ENCODE peak calls at places on chromosomes 5 and 9, in seven cellular contexts. One of them, this sample, is unnamed.

GRCh38 chr9:18611946-18612345 is 138.0 kb downstream of the ADAMTSL1 start:
- DNase-seq in mesenchymal stem cell: no peak
- DNase-seq in IMR-90: no peak
- DNase-seq in H9: no peak
- DNase-seq in mesendoderm: peak; percentile 3
- DNase-seq in neuronal stem cell: no peak
- DNase-seq in trophoblast cell: no peak
- DNase-seq in this sample: no peak

GRCh38 chr9:133423216-133423615 is 1.0 kb downstream of the ADAMTS13 start:
- DNase-seq in mesenchymal stem cell: peak; percentile 89
- DNase-seq in IMR-90: peak; percentile 69
- DNase-seq in H9: no peak
- DNase-seq in mesendoderm: no peak
- DNase-seq in neuronal stem cell: no peak
- DNase-seq in trophoblast cell: no peak
- DNase-seq in this sample: no peak

GRCh38 chr9:136662656-136663310 is at the start of gene EGFL7:
- DNase-seq in mesenchymal stem cell: no peak
- DNase-seq in IMR-90: no peak
- DNase-seq in H9: no peak
- DNase-seq in mesendoderm: no peak
- DNase-seq in neuronal stem cell: no peak
- DNase-seq in trophoblast cell: no peak
- DNase-seq in this sample: peak; percentile 45

GRCh38 chr5:132134384-132134783 is 60.8 kb downstream of the CSF2 start:
- DNase-seq in mesenchymal stem cell: peak; percentile 31
- DNase-seq in IMR-90: peak; percentile 30
- DNase-seq in H9: no peak
- DNase-seq in mesendoderm: peak; percentile 2
- DNase-seq in neuronal stem cell: no peak
- DNase-seq in trophoblast cell: peak; percentile 11
- DNase-seq in this sample: no peak

GRCh38 chr5:15933481-15934207 is 245.9 kb downstream of the MARCHF11 start:
- DNase-seq in mesenchymal stem cell: no peak
- DNase-seq in IMR-90: no peak
- DNase-seq in H9: no peak
- DNase-seq in mesendoderm: peak; percentile 45
- DNase-seq in neuronal stem cell: peak; percentile 27
- DNase-seq in trophoblast cell: no peak
- DNase-seq in this sample: no peak

GRCh38 chr5:150412319-150413175 is at the start of gene CD74:
- DNase-seq in mesenchymal stem cell: peak; percentile 42
- DNase-seq in IMR-90: peak; percentile 20
- DNase-seq in H9: peak; percentile 81
- DNase-seq in mesendoderm: peak; percentile 72
- DNase-seq in neuronal stem cell: peak; percentile 65
- DNase-seq in trophoblast cell: peak; percentile 50
- DNase-seq in this sample: peak; percentile 84

GRCh38 chr5:180862645-180863044 is 1.6 kb upstream of the ZFP62 start:
- DNase-seq in mesenchymal stem cell: no peak
- DNase-seq in IMR-90: no peak
- DNase-seq in H9: peak; percentile 78
- DNase-seq in mesendoderm: peak; percentile 84
- DNase-seq in neuronal stem cell: no peak
- DNase-seq in trophoblast cell: no peak
- DNase-seq in this sample: no peak

GRCh38 chr5:32612134-32612888 is 27.0 kb downstream of the SUB1 start:
- DNase-seq in mesenchymal stem cell: peak; percentile 16
- DNase-seq in IMR-90: peak; percentile 20
- DNase-seq in H9: no peak
- DNase-seq in mesendoderm: peak; percentile 82
- DNase-seq in neuronal stem cell: no peak
- DNase-seq in trophoblast cell: peak; percentile 30
- DNase-seq in this sample: no peak

GRCh38 chr9:100856238-100856637 is 172.3 kb upstream of the PLPPR1 start:
- DNase-seq in mesenchymal stem cell: no peak
- DNase-seq in IMR-90: no peak
- DNase-seq in H9: no peak
- DNase-seq in mesendoderm: no peak
- DNase-seq in neuronal stem cell: no peak
- DNase-seq in trophoblast cell: no peak
- DNase-seq in this sample: no peak

GRCh38 chr5:36777105-36777757 is 99.3 kb upstream of the NIPBL start:
- DNase-seq in mesenchymal stem cell: peak; percentile 41
- DNase-seq in IMR-90: peak; percentile 27
- DNase-seq in H9: peak; percentile 51
- DNase-seq in mesendoderm: peak; percentile 80
- DNase-seq in neuronal stem cell: peak; percentile 20
- DNase-seq in trophoblast cell: peak; percentile 46
- DNase-seq in this sample: no peak

GRCh38 chr9:70134360-70134759 is 90.7 kb downstream of the MAMDC2 start:
- DNase-seq in mesenchymal stem cell: no peak
- DNase-seq in IMR-90: no peak
- DNase-seq in H9: no peak
- DNase-seq in mesendoderm: no peak
- DNase-seq in neuronal stem cell: no peak
- DNase-seq in trophoblast cell: no peak
- DNase-seq in this sample: no peak

GRCh38 chr5:69046375-69046957 is 47.3 kb upstream of the SLC30A5 start:
- DNase-seq in mesenchymal stem cell: peak; percentile 46
- DNase-seq in IMR-90: peak; percentile 37
- DNase-seq in H9: no peak
- DNase-seq in mesendoderm: peak; percentile 35
- DNase-seq in neuronal stem cell: no peak
- DNase-seq in trophoblast cell: no peak
- DNase-seq in this sample: no peak

GRCh38 chr5:107277485-107278040 is 393.2 kb downstream of the EFNA5 start:
- DNase-seq in mesenchymal stem cell: no peak
- DNase-seq in IMR-90: no peak
- DNase-seq in H9: no peak
- DNase-seq in mesendoderm: no peak
- DNase-seq in neuronal stem cell: no peak
- DNase-seq in trophoblast cell: no peak
- DNase-seq in this sample: no peak

GRCh38 chr5:175822225-175822624 is 49.2 kb upstream of the CPLX2 start:
- DNase-seq in mesenchymal stem cell: no peak
- DNase-seq in IMR-90: no peak
- DNase-seq in H9: no peak
- DNase-seq in mesendoderm: peak; percentile 16
- DNase-seq in neuronal stem cell: no peak
- DNase-seq in trophoblast cell: peak; percentile 1
- DNase-seq in this sample: no peak

DNA sequence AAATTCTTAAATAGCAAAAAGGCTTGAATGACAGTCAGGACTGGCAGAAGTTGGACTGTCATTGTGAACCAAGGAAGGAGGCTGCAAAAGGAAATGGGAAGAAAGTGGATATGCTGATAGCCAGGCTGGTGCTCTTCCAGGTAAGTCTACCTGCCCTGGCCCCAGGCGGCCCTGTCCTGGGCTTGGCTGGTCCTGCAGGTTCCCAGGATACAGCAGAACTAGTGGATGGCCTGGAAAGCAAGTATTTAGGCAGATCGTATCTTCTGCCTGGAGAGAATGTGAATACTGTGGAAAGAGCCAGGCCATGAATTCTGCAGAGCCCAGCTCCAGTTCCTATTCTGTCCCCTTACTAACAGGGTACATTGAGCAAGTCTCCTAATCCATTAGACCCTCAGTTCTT is 149.3 kb downstream of the SEC61B start:
- DNase-seq in mesenchymal stem cell: no peak
- DNase-seq in IMR-90: no peak
- DNase-seq in H9: no peak
- DNase-seq in mesendoderm: no peak
- DNase-seq in neuronal stem cell: no peak
- DNase-seq in trophoblast cell: peak; percentile 72
- DNase-seq in this sample: no peak
- H3K4ac ChIP-seq in mesenchymal stem cell: no peak overlapping the region
- H3K4ac ChIP-seq in IMR-90: no peak overlapping the region
- H3K4ac ChIP-seq in H9: no peak overlapping the region
- H3K4ac ChIP-seq in mesendoderm: no peak overlapping the region
- H3K4ac ChIP-seq in neuronal stem cell: no peak overlapping the region
- H3K4ac ChIP-seq in trophoblast cell: no peak overlapping the region
- H3K4ac ChIP-seq in this sample: no peak overlapping the region

GRCh38 chr5:108528655-108529054 is 146.8 kb upstream of the FBXL17 start:
- DNase-seq in mesenchymal stem cell: no peak
- DNase-seq in IMR-90: no peak
- DNase-seq in H9: no peak
- DNase-seq in mesendoderm: no peak
- DNase-seq in neuronal stem cell: no peak
- DNase-seq in trophoblast cell: no peak
- DNase-seq in this sample: no peak
- H3K4ac ChIP-seq in mesenchymal stem cell: no peak overlapping the region
- H3K4ac ChIP-seq in IMR-90: no peak overlapping the region
- H3K4ac ChIP-seq in H9: no peak overlapping the region
- H3K4ac ChIP-seq in mesendoderm: no peak overlapping the region
- H3K4ac ChIP-seq in neuronal stem cell: no peak overlapping the region
- H3K4ac ChIP-seq in trophoblast cell: no peak overlapping the region
- H3K4ac ChIP-seq in this sample: no peak overlapping the region

DNA sequence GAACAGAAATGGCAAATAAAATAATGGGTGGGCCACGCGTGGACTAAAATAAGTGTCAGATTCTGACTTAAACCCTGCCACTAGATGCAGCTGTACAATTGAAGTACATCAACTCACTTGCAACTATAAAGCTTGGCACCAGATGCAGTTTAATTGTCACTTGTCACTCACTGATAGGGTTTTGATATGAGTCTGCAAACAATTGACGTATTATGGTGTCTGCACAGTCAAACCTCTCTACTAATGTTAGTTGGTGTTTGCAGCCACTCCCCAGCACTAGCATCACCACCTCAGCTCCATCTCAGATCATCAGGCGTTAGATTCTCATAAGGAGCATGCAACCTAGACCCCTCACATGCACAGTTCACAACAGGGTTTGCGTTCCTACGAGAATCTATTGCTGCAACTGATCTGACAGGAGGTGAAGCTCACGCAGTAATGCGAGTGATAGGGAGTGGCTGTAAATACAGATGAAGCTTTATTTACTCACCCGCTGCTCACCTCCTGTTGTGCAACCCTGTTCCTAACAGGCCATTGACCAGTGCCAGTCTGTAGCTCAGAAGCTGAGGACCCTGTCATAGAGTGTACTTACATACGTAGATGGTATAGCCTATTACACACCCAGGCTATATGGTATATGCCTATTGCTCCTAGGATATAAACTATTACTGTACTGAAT is 72.1 kb upstream of the SEMA6A start:
- DNase-seq in mesenchymal stem cell: no peak
- DNase-seq in IMR-90: no peak
- DNase-seq in H9: no peak
- DNase-seq in mesendoderm: no peak
- DNase-seq in neuronal stem cell: no peak
- DNase-seq in trophoblast cell: no peak
- DNase-seq in this sample: no peak
- H3K4ac ChIP-seq in mesenchymal stem cell: no peak overlapping the region
- H3K4ac ChIP-seq in IMR-90: no peak overlapping the region
- H3K4ac ChIP-seq in H9: no peak overlapping the region
- H3K4ac ChIP-seq in mesendoderm: no peak overlapping the region
- H3K4ac ChIP-seq in neuronal stem cell: no peak overlapping the region
- H3K4ac ChIP-seq in trophoblast cell: no peak overlapping the region
- H3K4ac ChIP-seq in this sample: no peak overlapping the region

GRCh38 chr9:123162359-123163345 is 105.7 kb downstream of the STRBP start:
- DNase-seq in mesenchymal stem cell: peak; percentile 19
- DNase-seq in IMR-90: peak; percentile 71
- DNase-seq in H9: no peak
- DNase-seq in mesendoderm: no peak
- DNase-seq in neuronal stem cell: no peak
- DNase-seq in trophoblast cell: no peak
- DNase-seq in this sample: no peak

GRCh38 chr9:123164285-123164684 is 104.1 kb downstream of the STRBP start:
- DNase-seq in mesenchymal stem cell: no peak
- DNase-seq in IMR-90: peak; percentile 4
- DNase-seq in H9: no peak
- DNase-seq in mesendoderm: no peak
- DNase-seq in neuronal stem cell: no peak
- DNase-seq in trophoblast cell: no peak
- DNase-seq in this sample: no peak

GRCh38 chr9:123167474-123167873 is 100.9 kb downstream of the STRBP start:
- DNase-seq in mesenchymal stem cell: no peak
- DNase-seq in IMR-90: no peak
- DNase-seq in H9: no peak
- DNase-seq in mesendoderm: no peak
- DNase-seq in neuronal stem cell: no peak
- DNase-seq in trophoblast cell: no peak
- DNase-seq in this sample: no peak

GRCh38 chr9:123168526-123168925 is 99.9 kb downstream of the STRBP start:
- DNase-seq in mesenchymal stem cell: no peak
- DNase-seq in IMR-90: no peak
- DNase-seq in H9: no peak
- DNase-seq in mesendoderm: no peak
- DNase-seq in neuronal stem cell: no peak
- DNase-seq in trophoblast cell: no peak
- DNase-seq in this sample: no peak

DNA sequence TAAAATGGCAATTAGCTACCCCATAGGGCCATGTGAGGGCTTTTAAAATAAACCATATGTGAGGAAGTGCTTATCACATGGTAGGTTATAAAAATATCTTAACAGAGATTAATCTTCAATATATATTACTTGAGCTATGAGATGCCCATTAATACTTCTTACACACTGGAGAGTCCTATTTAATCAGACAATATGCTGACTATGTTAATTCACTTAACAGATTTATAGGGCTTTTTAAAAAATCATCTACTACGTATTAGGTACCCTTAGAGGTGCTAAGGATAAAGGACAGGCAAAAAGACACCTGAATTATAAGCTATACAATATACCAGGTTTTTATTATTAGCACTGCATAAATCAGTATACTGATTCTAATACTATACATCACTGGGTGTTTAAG is 102.6 kb downstream of the STRBP start:
- DNase-seq in mesenchymal stem cell: no peak
- DNase-seq in IMR-90: no peak
- DNase-seq in H9: no peak
- DNase-seq in mesendoderm: no peak
- DNase-seq in neuronal stem cell: no peak
- DNase-seq in trophoblast cell: no peak
- DNase-seq in this sample: no peak
- H3K4ac ChIP-seq in mesenchymal stem cell: no peak overlapping the region
- H3K4ac ChIP-seq in IMR-90: no peak overlapping the region
- H3K4ac ChIP-seq in H9: no peak overlapping the region
- H3K4ac ChIP-seq in mesendoderm: no peak overlapping the region
- H3K4ac ChIP-seq in neuronal stem cell: no peak overlapping the region
- H3K4ac ChIP-seq in trophoblast cell: no peak overlapping the region
- H3K4ac ChIP-seq in this sample: no peak overlapping the region

GRCh38 chr5:118479285-118479684 is 509.1 kb downstream of the DTWD2 start:
- DNase-seq in mesenchymal stem cell: no peak
- DNase-seq in IMR-90: no peak
- DNase-seq in H9: no peak
- DNase-seq in mesendoderm: no peak
- DNase-seq in neuronal stem cell: no peak
- DNase-seq in trophoblast cell: no peak
- DNase-seq in this sample: no peak

DNA sequence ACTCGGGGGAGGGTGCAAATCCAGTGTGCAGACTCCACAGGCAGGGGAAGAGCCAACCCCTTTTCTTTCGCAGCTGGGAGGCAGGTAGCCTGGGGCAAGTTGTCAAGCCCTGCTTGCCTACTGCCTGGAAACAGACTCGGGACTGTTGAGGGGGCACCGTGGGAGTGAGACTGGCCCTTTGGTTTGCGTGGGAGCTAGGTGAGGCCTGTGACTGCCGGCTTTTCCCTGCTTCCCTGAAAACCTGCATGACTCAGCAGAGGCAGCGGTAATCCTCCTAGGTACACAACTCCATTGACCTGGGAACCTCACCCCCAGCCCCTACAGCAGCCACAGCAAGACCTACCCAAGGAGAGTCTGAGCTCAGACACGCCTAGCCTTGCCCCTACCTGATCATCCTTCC is 509.5 kb downstream of the DTWD2 start:
- DNase-seq in mesenchymal stem cell: no peak
- DNase-seq in IMR-90: no peak
- DNase-seq in H9: no peak
- DNase-seq in mesendoderm: no peak
- DNase-seq in neuronal stem cell: no peak
- DNase-seq in trophoblast cell: no peak
- DNase-seq in this sample: no peak
- H3K4ac ChIP-seq in mesenchymal stem cell: no peak overlapping the region
- H3K4ac ChIP-seq in IMR-90: no peak overlapping the region
- H3K4ac ChIP-seq in H9: no peak overlapping the region
- H3K4ac ChIP-seq in mesendoderm: no peak overlapping the region
- H3K4ac ChIP-seq in neuronal stem cell: no peak overlapping the region
- H3K4ac ChIP-seq in trophoblast cell: no peak overlapping the region
- H3K4ac ChIP-seq in this sample: no peak overlapping the region